ENCODE peak calls at places on chromosomes 5 and 9, in six cellular contexts. K is activated naive CD4-positive, alpha-beta T cell; U is MV-4-11; E is stromal cell of bone marrow; O is retinal pigment epithelial cell; Y is neural progenitor cell. R is an unnamed sample.

GRCh38 chr5:109373932-109374331 is 35.8 kb downstream of the PJA2 start:
- DNase-seq in K (no peak), U (no peak), E (no peak), O (no peak), Y (no peak), R (no peak)

GRCh38 chr9:346114-346513 is 131.4 kb downstream of the DOCK8 start:
- DNase-seq in K (no peak), U (no peak), E (no peak), O (peak), Y (no peak), R (no peak)

GRCh38 chr5:40570408-40571129 is 109.1 kb upstream of the PTGER4 start:
- DNase-seq in K (no peak), U (no peak), E (no peak), O (peak), Y (no peak), R (no peak)

GRCh38 chr9:100700689-100701318 is 122.9 kb downstream of the CAVIN4 start:
- DNase-seq in K (no peak), U (peak), E (peak), O (no peak), Y (peak), R (no peak)

GRCh38 chr9:96553070-96553469 is 66.6 kb downstream of the CDC14B start:
- DNase-seq in K (no peak), U (no peak), E (peak), O (no peak), Y (no peak), R (no peak)

GRCh38 chr5:180135128-180135955 is 63.8 kb upstream of the RNF130 start:
- DNase-seq in K (no peak), U (peak), E (peak), O (no peak), Y (no peak), R (no peak)

GRCh38 chr5:154523104-154523503 is 45.1 kb upstream of the HAND1 start:
- DNase-seq in K (no peak), U (no peak), E (no peak), O (no peak), Y (no peak), R (no peak)

GRCh38 chr5:32725994-32726659 is 15.0 kb downstream of the NPR3 start:
- DNase-seq in K (no peak), U (peak), E (no peak), O (no peak), Y (no peak), R (no peak)

GRCh38 chr9:121640076-121640475 is 11.4 kb upstream of the DAB2IP start:
- DNase-seq in K (peak), U (no peak), E (no peak), O (no peak), Y (peak), R (no peak)

GRCh38 chr9:100426532-100427365 is at the start of gene MSANTD3:
- DNase-seq in K (no peak), U (peak), E (no peak), O (no peak), Y (peak), R (peak)

GRCh38 chr5:38922199-38922598 is 76.4 kb downstream of the OSMR start:
- DNase-seq in K (no peak), U (peak), E (peak), O (no peak), Y (peak), R (no peak)

GRCh38 chr9:123235448-123235847 is 32.9 kb downstream of the STRBP start:
- DNase-seq in K (no peak), U (no peak), E (no peak), O (no peak), Y (no peak), R (no peak)